ENCODE peak calls at places on chromosomes 4 and X, in eight cellular contexts. K, P, E, A, S, L, F and J are unnamed samples. For H3K36me3, the result is how much of the 10 kb centered on the place peaks cover.

GRCh38 chr4:83771113-83771705 is 235.3 kb downstream of the GPAT3 start:
- DNase-seq in K (no peak), P (no peak), E (no peak), A (no peak), S (peak), L (no peak), F (peak), J (peak)

GRCh38 chrX:154730271-154730883 is 20.5 kb downstream of the GAB3 start:
- DNase-seq in K (no peak), P (no peak), E (peak), A (peak), S (peak), L (no peak), F (no peak), J (no peak)

GRCh38 chr4:159269956-159270355 is 167.1 kb downstream of the RAPGEF2 start:
- DNase-seq in K (no peak), P (no peak), E (no peak), A (no peak), S (no peak), L (no peak), F (no peak), J (no peak)

GRCh38 chrX:1248381-1249061 is 20.1 kb upstream of the CSF2RA start:
- DNase-seq in K (no peak), P (no peak), E (no peak), A (no peak), S (no peak), L (no peak), F (no peak), J (peak)

GRCh38 chr4:56641494-56642051 is 39.5 kb downstream of the HOPX start:
- DNase-seq in K (no peak), P (no peak), E (no peak), A (no peak), S (peak), L (no peak), F (peak), J (no peak)

GRCh38 chr4:153207561-153207960 is 3.3 kb downstream of the TRIM2 start:
- DNase-seq in K (no peak), P (no peak), E (peak), A (no peak), S (peak), L (no peak), F (no peak), J (peak)

GRCh38 chr4:57064811-57065711 is 45.1 kb downstream of the IGFBP7 start:
- DNase-seq in K (no peak), P (no peak), E (peak), A (peak), S (peak), L (peak), F (no peak), J (no peak)

GRCh38 chr4:7905461-7905915 is 34.2 kb downstream of the AFAP1 start:
- DNase-seq in K (no peak), P (no peak), E (peak), A (no peak), S (peak), L (no peak), F (no peak), J (no peak)

GRCh38 chr4:16858275-16858752 is 40.1 kb downstream of the LDB2 start:
- DNase-seq in K (no peak), P (no peak), E (no peak), A (no peak), S (peak), L (no peak), F (no peak), J (peak)

DNA sequence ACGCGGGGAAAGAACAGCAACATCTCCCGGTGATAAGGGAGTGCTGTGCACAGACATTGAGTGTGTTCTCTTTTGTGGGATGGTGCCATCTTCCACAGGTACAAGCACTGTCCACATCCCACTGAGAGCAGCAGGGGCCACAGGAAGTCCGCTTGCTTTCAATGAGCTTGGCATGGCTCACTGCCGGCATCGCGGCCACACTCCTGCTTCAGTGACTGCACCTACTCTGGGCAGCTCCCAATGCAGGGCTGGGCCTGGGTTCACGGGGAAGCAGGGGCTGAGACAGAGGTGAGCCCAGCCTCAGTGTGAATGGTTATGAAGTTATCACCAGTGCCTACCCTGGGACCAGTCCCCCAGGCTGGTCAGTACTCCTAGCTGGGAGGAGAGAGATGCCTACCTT is 99.1 kb downstream of the MGST2 start:
- DNase-seq in K (no peak), P (no peak), E (no peak), A (no peak), S (no peak), L (no peak), F (no peak), J (no peak)
- H3K4me3 ChIP-seq in K (peak), P (no peak), E (no peak), A (peak), S (no peak), L (no peak), F (no peak), J (no peak)

DNA sequence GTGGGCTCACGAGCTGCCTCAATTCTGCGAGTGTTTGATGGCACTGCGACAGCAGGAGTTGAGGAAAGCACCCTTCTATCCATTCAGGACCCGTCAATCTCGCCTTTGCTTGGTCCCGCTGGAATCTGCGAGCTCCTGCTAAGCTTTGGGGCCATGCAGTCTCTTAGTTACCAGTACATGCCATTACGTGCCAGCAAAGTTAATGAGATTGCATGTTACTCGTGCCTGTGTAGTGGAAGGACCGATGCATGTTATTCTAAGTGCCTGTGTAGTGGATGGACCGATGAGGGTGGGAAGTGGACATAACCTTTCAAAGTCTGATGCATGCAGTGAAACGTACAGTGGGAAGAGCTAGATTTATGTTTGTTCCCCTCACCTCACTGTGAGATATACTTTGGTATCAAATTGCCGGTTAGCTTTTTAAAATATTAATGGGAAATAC is 569 bp downstream of the RPS3A start:
- DNase-seq in K (no peak), P (no peak), E (no peak), A (no peak), S (peak), L (no peak), F (no peak), J (no peak)
- H3K36me3 ChIP-seq in K (under half), P (under half), E (under half), A (under half), S (under half), L (under half), F (under half), J (under half)

DNA sequence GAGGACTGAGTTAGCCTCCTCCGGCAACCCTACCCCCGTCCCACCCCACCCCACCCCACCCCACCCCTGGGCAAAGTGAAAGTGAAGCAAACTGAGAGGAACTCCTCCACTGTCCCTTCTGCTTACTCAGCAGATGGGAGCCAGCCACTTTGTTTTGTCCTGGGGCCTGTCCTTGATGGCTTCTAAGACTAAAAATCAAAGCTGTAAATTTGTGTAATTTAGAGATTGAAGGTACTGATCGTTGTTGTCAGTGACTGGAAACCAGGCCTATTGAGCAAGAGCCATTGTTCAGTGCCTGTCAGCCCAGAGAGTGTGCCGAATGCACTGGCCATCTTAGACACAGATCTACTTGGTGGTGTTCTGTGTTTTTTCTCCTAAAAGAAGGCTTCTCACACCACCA is 161.9 kb downstream of the CBR4 start:
- DNase-seq in K (no peak), P (no peak), E (no peak), A (no peak), S (peak), L (peak), F (no peak), J (no peak)
- H3K4me3 ChIP-seq in K (peak), P (no peak), E (peak), A (peak), S (no peak), L (peak), F (no peak), J (no peak)

DNA sequence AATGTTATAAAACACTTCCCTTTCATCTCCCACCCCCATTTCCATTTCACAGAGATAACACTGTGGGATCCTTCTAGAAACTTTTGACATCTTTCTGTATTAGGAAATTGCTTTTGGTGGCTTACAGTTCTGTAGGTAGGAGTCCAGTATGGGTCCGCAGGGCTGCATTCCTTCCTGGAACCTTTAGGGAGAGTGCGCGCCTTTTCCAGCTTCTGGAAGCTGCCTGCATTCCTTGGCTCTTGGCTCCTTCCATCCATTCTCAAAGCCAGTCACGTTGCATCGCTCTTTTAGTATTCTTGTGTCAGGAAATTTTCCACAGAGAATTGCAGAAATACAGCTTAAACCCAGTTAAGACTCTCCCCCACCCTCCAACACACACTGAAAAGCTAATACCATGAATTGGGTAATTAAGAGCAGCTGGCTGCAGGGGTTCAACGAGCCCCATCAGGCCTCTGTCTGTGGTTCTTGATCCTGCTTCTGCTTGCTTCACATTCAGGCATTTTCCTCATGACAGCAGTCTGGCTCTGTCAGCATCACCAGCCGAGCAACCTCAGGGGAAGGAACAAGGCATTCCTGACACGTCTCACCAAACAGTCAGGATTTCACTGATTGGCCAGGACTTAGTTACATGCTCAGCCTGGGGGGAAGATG is 48.8 kb downstream of the SEPTIN11 start:
- DNase-seq in K (no peak), P (no peak), E (no peak), A (no peak), S (peak), L (no peak), F (no peak), J (no peak)
- H3K36me3 ChIP-seq in K (under half), P (under half), E (under half), A (under half), S (under half), L (under half), F (under half), J (under half)

DNA sequence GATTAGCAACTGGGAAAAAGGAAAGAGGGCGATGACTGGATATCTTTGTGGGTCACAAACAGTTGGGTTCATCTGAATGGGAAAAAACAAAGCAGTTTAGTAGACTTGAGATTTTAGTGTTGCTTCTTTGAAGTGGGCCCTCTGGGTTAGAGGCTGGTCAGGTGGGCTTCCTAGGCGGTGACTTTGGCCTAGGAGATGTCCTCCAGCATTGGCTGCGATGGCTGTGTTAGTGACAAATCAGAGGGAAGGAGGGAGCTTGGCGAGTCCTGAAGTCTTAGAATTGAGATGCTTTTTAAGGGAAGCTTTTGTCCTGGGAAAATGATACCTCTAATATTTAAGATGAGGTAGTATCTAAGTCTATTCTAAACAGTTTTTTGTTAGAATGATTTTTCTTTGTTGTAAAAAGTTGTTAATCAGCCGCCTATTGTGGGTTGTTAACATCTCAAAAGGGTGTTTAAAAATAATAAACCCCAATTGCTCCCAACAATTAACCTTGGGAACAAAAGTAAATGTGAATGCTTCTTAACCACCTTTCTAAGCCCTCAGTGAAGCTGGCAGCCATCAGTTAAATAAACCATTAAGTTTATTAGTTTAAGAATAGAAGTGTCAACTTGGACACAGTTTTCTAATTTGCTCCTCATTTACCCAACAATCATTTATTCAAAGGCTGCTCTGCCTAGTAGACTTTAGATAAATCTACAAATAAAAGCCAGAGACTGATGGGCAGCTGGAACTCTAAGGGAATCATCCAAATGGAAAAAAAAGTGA is 31.7 kb downstream of the DLG3 start:
- DNase-seq in K (no peak), P (no peak), E (no peak), A (no peak), S (no peak), L (no peak), F (no peak), J (no peak)
- H3K4me3 ChIP-seq in K (no peak), P (no peak), E (no peak), A (no peak), S (no peak), L (no peak), F (no peak), J (no peak)

GRCh38 chrX:16171944-16172343 is 4.7 kb downstream of the MAGEB17 start:
- DNase-seq in K (no peak), P (no peak), E (no peak), A (no peak), S (no peak), L (no peak), F (no peak), J (no peak)

GRCh38 chrX:16177260-16177659 is 10.0 kb downstream of the MAGEB17 start:
- DNase-seq in K (no peak), P (no peak), E (no peak), A (no peak), S (no peak), L (no peak), F (no peak), J (no peak)

GRCh38 chrX:16171039-16171438 is 3.8 kb downstream of the MAGEB17 start:
- DNase-seq in K (no peak), P (no peak), E (no peak), A (no peak), S (no peak), L (no peak), F (no peak), J (no peak)

GRCh38 chrX:16175329-16175728 is 8.0 kb downstream of the MAGEB17 start:
- DNase-seq in K (no peak), P (no peak), E (no peak), A (no peak), S (no peak), L (no peak), F (no peak), J (no peak)

GRCh38 chrX:16172391-16172790 is 5.1 kb downstream of the MAGEB17 start:
- DNase-seq in K (no peak), P (no peak), E (no peak), A (no peak), S (no peak), L (no peak), F (no peak), J (no peak)
- H3K36me3 ChIP-seq in K (under half), P (under half), E (under half), A (under half), S (under half), L (under half), F (under half), J (under half)

GRCh38 chr4:158169516-158169915 is 3.3 kb downstream of the GASK1B start:
- DNase-seq in K (no peak), P (no peak), E (no peak), A (no peak), S (peak), L (no peak), F (no peak), J (no peak)

GRCh38 chr4:158170691-158171455 is 2.0 kb downstream of the GASK1B start:
- DNase-seq in K (peak), P (no peak), E (peak), A (peak), S (peak), L (peak), F (no peak), J (peak)

GRCh38 chr4:158171456-158171790 is 1.4 kb downstream of the GASK1B start:
- DNase-seq in K (no peak), P (no peak), E (no peak), A (no peak), S (no peak), L (no peak), F (no peak), J (no peak)

GRCh38 chr4:158168606-158169005 is 4.2 kb downstream of the GASK1B start:
- DNase-seq in K (no peak), P (no peak), E (no peak), A (no peak), S (no peak), L (no peak), F (no peak), J (no peak)

DNA sequence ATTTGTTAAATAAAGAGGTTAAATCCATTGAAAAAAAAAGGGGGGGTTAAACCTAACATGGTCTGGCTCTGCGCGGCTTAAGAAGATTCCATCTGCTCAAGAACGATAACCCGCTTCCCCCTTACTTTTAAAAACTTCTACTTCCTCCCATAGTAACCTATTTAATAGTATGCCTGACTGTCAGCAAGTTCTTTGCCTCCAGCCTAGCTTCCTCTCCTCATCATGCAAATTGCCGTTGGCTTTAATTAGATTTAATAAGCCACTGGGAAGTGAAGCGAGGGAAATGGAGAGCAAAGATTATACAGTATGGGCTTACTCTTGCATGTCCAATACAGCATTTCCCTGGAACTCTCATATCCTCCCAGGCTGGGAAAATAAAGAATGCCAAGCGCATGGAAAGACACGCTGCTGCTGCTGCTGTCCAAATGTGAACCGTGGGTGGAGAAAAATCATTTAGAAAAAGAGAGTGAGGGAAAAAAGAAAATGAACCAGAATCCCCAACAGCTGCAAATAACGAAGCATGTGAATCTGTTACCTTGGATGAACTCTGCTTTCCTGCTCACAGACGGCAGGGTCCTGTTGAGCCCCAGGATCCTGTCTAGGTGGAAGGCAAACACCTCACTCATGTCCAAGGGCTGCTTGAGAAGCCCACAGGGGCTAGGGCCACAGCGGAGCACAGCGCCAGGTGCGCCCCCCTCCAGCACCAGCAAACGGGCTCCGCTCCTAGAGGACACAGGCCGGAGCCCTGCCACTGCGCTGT is 2.7 kb downstream of the GASK1B start:
- DNase-seq in K (no peak), P (no peak), E (no peak), A (no peak), S (peak), L (no peak), F (no peak), J (no peak)
- H3K4me3 ChIP-seq in K (peak), P (no peak), E (peak), A (peak), S (no peak), L (peak), F (no peak), J (no peak)

DNA sequence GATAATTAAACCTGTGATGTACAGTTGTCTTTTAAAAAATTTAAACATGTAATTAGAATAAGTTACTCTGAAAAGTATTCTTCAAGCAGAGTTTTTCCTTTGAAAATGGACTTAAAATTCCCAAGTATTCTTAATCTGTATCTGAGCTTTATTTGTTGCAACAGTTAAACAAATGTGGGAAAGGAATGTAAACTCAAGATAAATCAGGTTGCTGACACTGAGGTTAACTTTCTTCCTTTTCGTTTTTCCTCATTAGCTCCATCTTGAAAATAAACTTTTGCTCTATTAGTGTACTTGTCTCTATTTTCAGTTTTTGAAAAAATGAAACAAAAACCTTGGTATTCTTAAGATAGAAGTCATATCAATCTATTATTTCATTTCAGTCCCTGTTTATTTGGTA is 144.5 kb upstream of the BMPR1B start:
- DNase-seq in K (no peak), P (no peak), E (no peak), A (no peak), S (no peak), L (no peak), F (no peak), J (no peak)
- H3K36me3 ChIP-seq in K (under half), P (under half), E (under half), A (under half), S (under half), L (under half), F (under half), J (under half)

GRCh38 chrX:48827654-48827968 is 1.3 kb downstream of the ERAS start:
- DNase-seq in K (no peak), P (no peak), E (no peak), A (no peak), S (no peak), L (no peak), F (no peak), J (no peak)
- H3K4me3 ChIP-seq in K (no peak), P (no peak), E (no peak), A (no peak), S (no peak), L (no peak), F (no peak), J (peak)

GRCh38 chr4:122928930-122929329 is 6.5 kb upstream of the NUDT6 start:
- DNase-seq in K (no peak), P (no peak), E (no peak), A (no peak), S (no peak), L (no peak), F (no peak), J (no peak)

GRCh38 chr4:122932763-122933162 is 10.4 kb upstream of the NUDT6 start:
- DNase-seq in K (no peak), P (no peak), E (no peak), A (no peak), S (no peak), L (no peak), F (no peak), J (no peak)

GRCh38 chr4:122930877-122931276 is 8.5 kb upstream of the NUDT6 start:
- DNase-seq in K (no peak), P (no peak), E (no peak), A (no peak), S (peak), L (no peak), F (no peak), J (no peak)
- H3K36me3 ChIP-seq in K (under half), P (under half), E (under half), A (under half), S (under half), L (under half), F (under half), J (under half)